ENCODE peak calls at places on chromosomes 5 and 9, in ten cellular contexts. E is PC-3, S is bronchial epithelial cell, T is dorsolateral prefrontal cortex, X is endodermal cell, D is lower leg skin, A is choroid plexus epithelial cell, W is brain microvascular endothelial cell, H is epithelial cell of esophagus, N is fibroblast of the aortic adventitia. P is an unnamed sample.

GRCh38 chr9:18666348-18666747 is 192.4 kb downstream of the ADAMTSL1 start:
- DNase-seq in X (no peak), S (peak; percentile 10), N (peak; percentile 47), A (peak; percentile 36), T (no peak), D (no peak), W (no peak), E (peak; percentile 19), H (peak; percentile 7), P (no peak)

GRCh38 chr5:78367318-78367991 is 7.0 kb downstream of the SCAMP1 start:
- DNase-seq in T (no peak), S (no peak), N (no peak), D (no peak), A (peak; percentile 26), X (no peak), W (no peak), H (no peak), E (no peak), P (no peak)

GRCh38 chr5:98772415-98773213 is 849 bp upstream of the RGMB start:
- DNase-seq in W (no peak), N (no peak), X (peak; percentile 93), T (peak; percentile 78), H (peak; percentile 93), S (peak; percentile 86), A (peak; percentile 85), E (peak; percentile 96), D (peak; percentile 69), P (no peak)

GRCh38 chr5:171693397-171693796 is 92.2 kb upstream of the SMIM23 start:
- DNase-seq in X (no peak), A (no peak), H (no peak), D (no peak), E (no peak), W (no peak), N (no peak), S (peak; percentile 18), T (no peak), P (no peak)

GRCh38 chr5:15695171-15695676 is 195.2 kb downstream of the FBXL7 start:
- DNase-seq in T (no peak), W (peak; percentile 47), H (peak; percentile 28), D (no peak), X (peak; percentile 60), E (no peak), N (peak; percentile 50), A (peak; percentile 68), S (peak; percentile 30), P (no peak)

GRCh38 chr9:87816041-87816440 is 66.6 kb upstream of the SPATA31E1 start:
- DNase-seq in N (peak; percentile 60), E (no peak), S (no peak), H (peak; percentile 29), A (peak; percentile 70), D (no peak), W (no peak), T (no peak), X (no peak), P (no peak)

GRCh38 chr9:69443178-69443577 is 118.2 kb downstream of the ENTREP1 start:
- DNase-seq in A (no peak), S (peak; percentile 57), X (no peak), E (no peak), D (no peak), H (peak; percentile 71), W (no peak), T (no peak), N (no peak), P (no peak)

GRCh38 chr9:86034863-86035734 is 64.3 kb downstream of the GOLM1 start:
- DNase-seq in W (peak; percentile 50), S (peak; percentile 17), D (no peak), H (peak; percentile 60), A (peak; percentile 74), X (peak; percentile 83), T (no peak), N (peak; percentile 27), E (peak; percentile 42), P (no peak)

GRCh38 chr5:133456933-133457402 is 155.4 kb downstream of the FSTL4 start:
- DNase-seq in W (no peak), T (no peak), S (peak; percentile 47), X (peak; percentile 20), N (no peak), A (peak; percentile 57), E (no peak), D (peak; percentile 41), H (peak; percentile 77), P (peak; percentile 32)

GRCh38 chr5:135441919-135442318 is 5.2 kb downstream of the DCANP1 start:
- DNase-seq in W (no peak), N (no peak), S (no peak), X (peak; percentile 24), D (no peak), T (no peak), H (no peak), A (no peak), E (no peak), P (no peak)

GRCh38 chr5:89315194-89315593 is 432.2 kb upstream of the MEF2C start:
- DNase-seq in T (no peak), H (peak; percentile 51), N (peak; percentile 78), W (peak; percentile 48), D (no peak), S (peak; percentile 70), X (no peak), E (no peak), A (peak; percentile 88), P (no peak)

GRCh38 chr5:135436856-135437795 is 10.0 kb downstream of the DCANP1 start:
- DNase-seq in H (no peak), D (no peak), N (no peak), W (no peak), S (no peak), X (peak; percentile 40), T (no peak), E (peak; percentile 53), A (no peak), P (no peak)

GRCh38 chr5:42579320-42579719 is 156.1 kb downstream of the GHR start:
- DNase-seq in E (peak; percentile 51), X (no peak), S (peak; percentile 74), D (no peak), N (no peak), A (no peak), W (no peak), H (peak; percentile 80), T (no peak), P (no peak)

GRCh38 chr5:124025306-124025705 is 513.3 kb downstream of the CSNK1G3 start:
- DNase-seq in W (no peak), H (no peak), D (no peak), E (no peak), A (no peak), N (no peak), T (no peak), S (no peak), X (peak; percentile 49), P (no peak)

GRCh38 chr9:14258840-14259239 is 55.1 kb downstream of the NFIB start:
- DNase-seq in T (no peak), E (peak; percentile 76), A (peak; percentile 53), W (peak; percentile 67), H (peak; percentile 75), S (peak; percentile 77), N (peak; percentile 83), D (no peak), X (no peak), P (no peak)
- H3K4me3 ChIP-seq in T (no peak overlapping the region), E (no peak overlapping the region), A (no peak overlapping the region), W (no peak overlapping the region), H (no peak overlapping the region), S (no peak overlapping the region), N (no peak overlapping the region), D (no peak overlapping the region), X (no peak overlapping the region), P (no peak overlapping the region)

GRCh38 chr9:125428060-125428481 is 166.4 kb downstream of the GAPVD1 start:
- DNase-seq in T (no peak), A (peak; percentile 15), D (no peak), N (no peak), W (no peak), H (peak; percentile 27), S (no peak), E (peak; percentile 54), X (peak; percentile 81), P (no peak)
- TF ChIP-seq CTCF in T (no peak), A (peak; percentile 68), D (no peak), N (peak; percentile 48), W (peak; percentile 63), H (peak; percentile 47), S (peak; percentile 58), E (peak; percentile 74), X (peak; percentile 80), P (peak; percentile 46)

GRCh38 chr9:22005700-22006605 is 3.2 kb downstream of the CDKN2B start:
- DNase-seq in A (peak; percentile 60), X (peak; percentile 72), D (no peak), W (no peak), N (peak; percentile 31), E (no peak), S (no peak), T (no peak), H (peak; percentile 69), P (no peak)
- H3K4me3 ChIP-seq in A (peak overlapping the region; percentile 90), X (peak overlapping the region; percentile 78), D (no peak overlapping the region), W (peak overlapping the region; percentile 94), N (peak overlapping the region; percentile 54), E (no peak overlapping the region), S (peak overlapping the region; percentile 97), T (no peak overlapping the region), H (peak overlapping the region; percentile 92), P (no peak overlapping the region)

GRCh38 chr9:116078640-116079039 is 75.0 kb upstream of the PAPPA start:
- DNase-seq in S (no peak), D (no peak), T (no peak), X (no peak), E (no peak), N (no peak), W (no peak), A (no peak), H (no peak), P (no peak)

GRCh38 chr9:116075191-116075590 is 78.4 kb upstream of the PAPPA start:
- DNase-seq in A (peak; percentile 67), S (peak; percentile 77), W (peak; percentile 50), N (peak; percentile 82), E (peak; percentile 37), T (no peak), H (peak; percentile 67), X (no peak), D (no peak), P (no peak)

GRCh38 chr9:116073826-116074225 is 79.8 kb upstream of the PAPPA start:
- DNase-seq in T (no peak), D (no peak), W (peak; percentile 16), H (peak; percentile 54), X (no peak), S (peak; percentile 35), N (peak; percentile 73), E (peak; percentile 64), A (peak; percentile 29), P (peak; percentile 84)

GRCh38 chr9:116072046-116072445 is 81.5 kb upstream of the PAPPA start:
- DNase-seq in T (no peak), W (no peak), E (no peak), X (no peak), D (no peak), A (no peak), N (no peak), S (no peak), H (no peak), P (no peak)

DNA sequence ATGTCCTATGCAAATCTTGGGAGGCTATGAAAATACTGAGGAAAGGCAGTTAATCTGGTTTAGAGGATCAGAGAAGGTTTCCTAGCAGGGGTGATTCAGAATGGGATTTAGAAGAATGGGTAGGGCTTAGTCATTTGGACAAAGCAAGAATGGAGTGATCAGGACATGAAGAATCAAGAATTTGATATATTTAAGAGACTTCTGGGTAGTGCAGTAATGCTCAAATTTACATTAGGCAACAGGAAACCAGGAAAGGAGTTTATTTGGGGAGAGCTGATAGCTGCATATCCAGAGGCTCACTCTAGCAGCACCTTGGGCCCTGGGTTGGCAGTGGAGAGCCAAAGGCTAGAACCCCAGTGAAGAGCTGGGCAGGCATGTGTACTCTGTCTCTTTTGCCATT is 78.9 kb upstream of the PAPPA start:
- DNase-seq in N (peak; percentile 60), D (no peak), H (peak; percentile 80), S (peak; percentile 85), T (no peak), A (no peak), W (no peak), X (no peak), E (peak; percentile 56), P (no peak)
- TF ChIP-seq CTCF in N (no peak), D (no peak), H (no peak), S (no peak), T (no peak), A (no peak), W (no peak), X (no peak), E (no peak), P (no peak)

P was measured in AG09309.